ENCODE peak calls at places on chromosomes 6 and 20, in seven cellular contexts. V is AG04450, K is hepatocyte, H is mucosa of descending colon, P is fibroblast of pulmonary artery, S is esophagus squamous epithelium, X is astrocyte of the cerebellum. D is an unnamed sample.
A peak's percentile ranks its signal among the peaks of the same experiment; 100 is the strongest.

GRCh38 chr6:31875852-31876251 is 2.9 kb downstream of the SLC44A4 start:
- DNase-seq in V (no peak), K (no peak), H (no peak), P (no peak), S (no peak), X (no peak), D (no peak)

GRCh38 chr6:32519910-32520258 is 10.2 kb downstream of the HLA-DRB5 start:
- DNase-seq in V (no peak), K (no peak), H (no peak), P (no peak), S (no peak), X (no peak), D (no peak)

GRCh38 chr6:90584636-90585255 is 2.1 kb downstream of the MAP3K7 start:
- DNase-seq in V (no peak), K (no peak), H (no peak), P (peak; percentile 4), S (no peak), X (no peak), D (no peak)

GRCh38 chr20:57841297-57841866 is 131.6 kb upstream of the PMEPA1 start:
- DNase-seq in V (no peak), K (no peak), H (no peak), P (no peak), S (no peak), X (no peak), D (no peak)

GRCh38 chr20:50572922-50573777 is 63.0 kb downstream of the PTPN1 start:
- DNase-seq in V (peak; percentile 46), K (no peak), H (no peak), P (peak; percentile 94), S (no peak), X (peak; percentile 69), D (no peak)

GRCh38 chr6:91276315-91276714 is 689.4 kb upstream of the MAP3K7 start:
- DNase-seq in V (no peak), K (peak; percentile 29), H (no peak), P (no peak), S (no peak), X (peak; percentile 38), D (no peak)

GRCh38 chr6:40352006-40352405 is 235.2 kb downstream of the LRFN2 start:
- DNase-seq in V (no peak), K (no peak), H (no peak), P (peak; percentile 14), S (no peak), X (no peak), D (no peak)

GRCh38 chr6:127515234-127515793 is 3.8 kb downstream of the MTCL3 start:
- DNase-seq in V (no peak), K (peak; percentile 44), H (no peak), P (peak; percentile 33), S (no peak), X (no peak), D (no peak)

GRCh38 chr6:37860226-37860839 is 40.8 kb downstream of the ZFAND3 start:
- DNase-seq in V (no peak), K (peak; percentile 35), H (no peak), P (peak; percentile 67), S (no peak), X (peak; percentile 49), D (no peak)

GRCh38 chr6:116246089-116246488 is 7.8 kb downstream of the TSPYL4 start:
- DNase-seq in V (peak; percentile 52), K (no peak), H (no peak), P (peak; percentile 78), S (no peak), X (peak; percentile 43), D (no peak)

GRCh38 chr20:8723296-8723695 is 345.6 kb upstream of the PLCB4 start:
- DNase-seq in V (no peak), K (no peak), H (no peak), P (no peak), S (no peak), X (no peak), D (no peak)

GRCh38 chr20:57999465-58000111 is 228.9 kb downstream of the ANKRD60 start:
- DNase-seq in V (no peak), K (no peak), H (peak; percentile 72), P (no peak), S (no peak), X (no peak), D (no peak)

GRCh38 chr6:145155411-145155810 is 579.9 kb downstream of the EPM2A start:
- DNase-seq in V (no peak), K (no peak), H (no peak), P (no peak), S (no peak), X (no peak), D (no peak)

GRCh38 chr20:36819662-36820061 is 46.1 kb upstream of the DSN1 start:
- DNase-seq in V (no peak), K (no peak), H (no peak), P (no peak), S (no peak), X (no peak), D (no peak)

GRCh38 chr6:166512567-166512966 is 73.9 kb downstream of the RAMACL start:
- DNase-seq in V (no peak), K (no peak), H (no peak), P (no peak), S (no peak), X (no peak), D (no peak)

GRCh38 chr6:104795363-104795762 is 64.4 kb downstream of the HACE1 start:
- DNase-seq in V (no peak), K (peak; percentile 28), H (no peak), P (no peak), S (no peak), X (no peak), D (no peak)

GRCh38 chr6:76885861-76886301 is 577.4 kb downstream of the HTR1B start:
- DNase-seq in V (no peak), K (no peak), H (no peak), P (peak; percentile 39), S (no peak), X (no peak), D (no peak)

GRCh38 chr20:41308726-41309413 is 8.7 kb downstream of the ZHX3 start:
- DNase-seq in V (no peak), K (no peak), H (no peak), P (peak; percentile 85), S (no peak), X (no peak), D (no peak)

GRCh38 chr6:37074053-37074827 is 68.8 kb downstream of the FGD2 start:
- DNase-seq in V (no peak), K (peak; percentile 61), H (no peak), P (peak; percentile 80), S (no peak), X (no peak), D (no peak)

GRCh38 chr6:132165677-132166076 is 214.5 kb upstream of the CCN2 start:
- DNase-seq in V (no peak), K (no peak), H (no peak), P (no peak), S (no peak), X (no peak), D (no peak)

DNA sequence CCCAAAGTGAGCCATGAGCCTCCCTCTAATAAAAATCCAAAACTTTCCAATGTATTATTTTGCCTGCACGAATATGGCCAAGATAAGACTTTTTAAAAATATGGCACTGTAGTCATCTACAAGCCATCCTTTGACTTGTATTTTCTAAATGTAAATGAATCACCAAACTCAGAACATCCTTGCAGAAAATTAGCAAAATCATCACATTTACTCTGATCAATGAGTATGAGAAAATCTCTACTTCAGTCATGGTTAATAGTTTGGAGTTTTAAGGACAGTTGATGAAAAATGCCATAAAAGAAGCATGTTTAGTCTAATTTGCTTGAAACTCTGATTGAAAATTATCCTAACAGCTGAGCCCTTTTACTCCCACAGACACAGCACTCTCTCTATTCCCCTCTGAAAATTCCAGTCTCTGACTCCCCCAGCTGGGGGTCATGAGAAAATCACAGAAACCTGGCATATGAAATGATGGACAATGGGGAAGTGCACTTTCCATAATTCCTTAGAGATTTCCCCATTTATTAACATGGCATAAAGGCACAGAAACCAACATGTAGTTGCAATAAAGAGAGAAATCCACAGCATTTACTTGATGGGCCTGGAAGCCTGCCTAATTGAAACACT is 214.1 kb downstream of the WDR27 start:
- DNase-seq in V (no peak), K (no peak), H (no peak), P (peak; percentile 53), S (no peak), X (no peak), D (no peak)
- TF ChIP-seq CTCF in V (peak; percentile 39), K (peak; percentile 22), H (no peak), P (peak; percentile 31), S (no peak), X (peak; percentile 14), D (no peak)

DNA sequence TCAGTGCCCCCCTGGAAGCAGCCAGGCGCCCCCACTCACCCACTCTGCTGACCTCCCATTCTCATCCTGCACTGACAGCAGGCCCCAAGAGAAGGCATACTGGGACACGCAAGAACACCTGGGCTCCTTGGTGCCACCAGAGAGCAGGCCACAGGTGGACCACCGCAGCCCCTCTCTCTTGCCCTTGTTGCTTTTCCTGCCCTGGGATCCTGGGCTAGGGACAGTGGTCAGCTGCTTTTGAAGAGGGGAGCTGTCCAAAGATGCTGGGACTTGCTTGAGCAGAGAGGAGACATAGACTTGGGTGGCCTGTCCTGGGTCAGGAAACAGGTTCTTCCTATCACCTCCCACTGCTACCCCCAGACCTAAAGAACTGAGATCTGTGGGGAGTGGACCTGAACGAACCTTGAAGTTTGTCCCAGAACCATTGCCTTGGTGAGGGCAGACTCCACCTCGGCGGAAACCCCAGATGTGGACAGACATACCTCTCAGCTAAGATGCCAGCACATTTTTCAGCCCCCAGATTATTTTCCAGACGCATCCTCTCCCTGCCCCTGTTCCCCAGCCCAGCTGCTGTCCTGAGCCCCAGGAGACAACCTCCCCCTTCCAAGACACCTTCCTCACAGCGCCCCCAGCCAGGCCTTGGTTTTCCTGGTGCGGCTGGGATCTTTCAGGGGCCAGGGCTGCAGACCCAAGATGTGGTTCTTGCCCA is 1.1 kb downstream of the GLP1R start:
- DNase-seq in V (no peak), K (no peak), H (no peak), P (no peak), S (no peak), X (no peak), D (no peak)
- H3K4me3 ChIP-seq in V (no peak overlapping the region), K (no peak overlapping the region), H (no peak overlapping the region), P (no peak overlapping the region), S (no peak overlapping the region), X (no peak overlapping the region), D (no peak overlapping the region)

DNA sequence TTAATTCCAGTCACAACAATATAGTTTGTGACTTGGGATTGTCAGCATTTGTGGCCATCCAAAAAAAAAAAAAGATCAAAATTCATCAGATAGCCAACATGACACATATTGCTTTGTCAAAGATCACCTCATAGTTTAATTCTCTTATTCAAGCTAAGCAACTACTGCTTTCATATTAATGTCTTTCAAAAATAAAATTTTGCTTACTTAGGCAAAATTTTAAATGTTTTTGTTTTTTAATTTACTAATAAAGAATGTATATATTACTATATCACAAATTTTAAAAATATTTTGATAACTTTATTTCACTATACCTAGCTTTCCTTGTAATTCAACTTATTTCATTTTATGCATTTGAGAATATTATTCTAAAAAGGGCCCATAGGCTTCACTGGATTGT is 6.2 kb upstream of the NT5E start:
- DNase-seq in V (no peak), K (no peak), H (no peak), P (no peak), S (no peak), X (no peak), D (no peak)
- TF ChIP-seq CTCF in V (no peak), K (no peak), H (no peak), P (no peak), S (no peak), X (no peak), D (no peak)

DNA sequence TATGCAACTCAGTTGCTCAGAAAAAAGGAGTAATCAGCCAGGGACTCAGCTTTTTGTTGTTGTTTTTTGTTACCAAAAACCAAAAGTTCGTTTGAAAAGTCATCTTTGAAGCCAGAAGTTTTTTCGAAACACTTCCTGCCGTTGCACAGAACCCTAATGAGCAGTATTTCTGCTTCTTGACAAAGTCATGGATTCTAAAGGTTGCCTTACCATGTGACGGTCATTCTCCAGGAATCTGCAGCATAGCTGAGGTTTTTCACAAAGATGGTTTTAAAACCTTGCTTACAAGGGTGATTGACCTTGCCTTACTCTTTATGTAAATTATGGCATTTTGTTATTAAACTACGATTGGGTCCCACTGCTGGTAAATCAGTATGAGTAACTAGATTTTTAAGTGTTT is 2.0 kb downstream of the RAB32 start:
- DNase-seq in V (no peak), K (peak; percentile 17), H (no peak), P (peak; percentile 57), S (no peak), X (peak; percentile 50), D (peak; percentile 48)
- H3K4me3 ChIP-seq in V (peak overlapping the region; percentile 93), K (peak overlapping the region; percentile 73), H (no peak overlapping the region), P (peak overlapping the region; percentile 86), S (peak overlapping the region; percentile 52), X (peak overlapping the region; percentile 82), D (peak overlapping the region; percentile 61)

D was measured in kidney epithelial cell.